ENCODE peak calls at places on chromosomes 5 and 9, in seven cellular contexts. J, L, Z, U, H, I and A are unnamed samples.

GRCh38 chr9:109755040-109755439 is 25.0 kb upstream of the PALM2AKAP2 start:
- DNase-seq in J (no peak), L (no peak), Z (peak), U (no peak), H (peak), I (no peak), A (no peak)

GRCh38 chr5:169584998-169585451 is 1.5 kb downstream of the SPDL1 start:
- DNase-seq in J (no peak), L (no peak), Z (no peak), U (no peak), H (no peak), I (no peak), A (no peak)

GRCh38 chr5:37739817-37740261 is 100.0 kb downstream of the GDNF start:
- DNase-seq in J (peak), L (no peak), Z (peak), U (no peak), H (no peak), I (no peak), A (no peak)

GRCh38 chr5:50445281-50445949 is 4.3 kb upstream of the EMB start:
- DNase-seq in J (no peak), L (peak), Z (no peak), U (no peak), H (no peak), I (no peak), A (peak)

GRCh38 chr9:111983484-111983908 is 86.9 kb downstream of the UGCG start:
- DNase-seq in J (no peak), L (peak), Z (no peak), U (no peak), H (no peak), I (no peak), A (peak)

GRCh38 chr5:126055348-126055729 is 367.9 kb upstream of the GRAMD2B start:
- DNase-seq in J (no peak), L (no peak), Z (no peak), U (no peak), H (no peak), I (no peak), A (no peak)

GRCh38 chr9:110994771-110995241 is 43.5 kb downstream of the LPAR1 start:
- DNase-seq in J (peak), L (no peak), Z (no peak), U (no peak), H (no peak), I (no peak), A (no peak)

GRCh38 chr5:151637676-151638075 is 46.5 kb upstream of the FAT2 start:
- DNase-seq in J (no peak), L (no peak), Z (no peak), U (peak), H (no peak), I (no peak), A (no peak)

GRCh38 chr9:119004618-119004990 is 364.6 kb downstream of the BRINP1 start:
- DNase-seq in J (peak), L (no peak), Z (peak), U (no peak), H (no peak), I (no peak), A (no peak)

GRCh38 chr5:157303667-157304327 is 37.9 kb downstream of the CYFIP2 start:
- DNase-seq in J (no peak), L (no peak), Z (no peak), U (no peak), H (no peak), I (peak), A (peak)

GRCh38 chr9:7173139-7173538 is 415.4 kb downstream of the KDM4C start:
- DNase-seq in J (no peak), L (no peak), Z (no peak), U (no peak), H (no peak), I (no peak), A (no peak)

GRCh38 chr5:176700239-176700847 is 53.1 kb downstream of the TSPAN17 start:
- DNase-seq in J (no peak), L (no peak), Z (no peak), U (no peak), H (no peak), I (no peak), A (peak)

GRCh38 chr9:137724114-137724445 is 105.3 kb downstream of the EHMT1 start:
- DNase-seq in J (peak), L (no peak), Z (peak), U (peak), H (no peak), I (no peak), A (no peak)

GRCh38 chr5:181039961-181040915 is at the start of gene BTNL9:
- DNase-seq in J (no peak), L (no peak), Z (no peak), U (no peak), H (no peak), I (no peak), A (no peak)